ENCODE peak calls at places on chromosomes 7 and 10, in seven cellular contexts. One of them, this sample, is unnamed.

GRCh38 chr7:67105382-67105781 is 108.7 kb downstream of the TYW1 start:
- DNase-seq in CD8-positive, alpha-beta T cell: no peak
- DNase-seq in breast epithelium: no peak
- DNase-seq in WERI-Rb-1: no peak
- DNase-seq in AG04449: peak
- DNase-seq in gastrocnemius medialis: no peak
- DNase-seq in cardiac fibroblast: peak
- DNase-seq in this sample: peak

GRCh38 chr10:113957013-113957412 is 86.7 kb upstream of the ADRB1 start:
- DNase-seq in gastrocnemius medialis: no peak
- DNase-seq in AG04449: peak
- DNase-seq in WERI-Rb-1: no peak
- DNase-seq in cardiac fibroblast: peak
- DNase-seq in breast epithelium: peak
- DNase-seq in CD8-positive, alpha-beta T cell: no peak
- DNase-seq in this sample: peak

GRCh38 chr10:103776878-103777591 is 78.3 kb downstream of the SH3PXD2A start:
- DNase-seq in AG04449: no peak
- DNase-seq in CD8-positive, alpha-beta T cell: no peak
- DNase-seq in breast epithelium: no peak
- DNase-seq in gastrocnemius medialis: peak
- DNase-seq in WERI-Rb-1: no peak
- DNase-seq in cardiac fibroblast: peak
- DNase-seq in this sample: peak

GRCh38 chr7:112592565-112592964 is 111.8 kb downstream of the LSMEM1 start:
- DNase-seq in CD8-positive, alpha-beta T cell: no peak
- DNase-seq in breast epithelium: no peak
- DNase-seq in AG04449: no peak
- DNase-seq in cardiac fibroblast: no peak
- DNase-seq in gastrocnemius medialis: no peak
- DNase-seq in WERI-Rb-1: no peak
- DNase-seq in this sample: no peak

GRCh38 chr7:37110641-37111421 is 337.8 kb downstream of the ELMO1 start:
- DNase-seq in WERI-Rb-1: no peak
- DNase-seq in AG04449: no peak
- DNase-seq in cardiac fibroblast: no peak
- DNase-seq in gastrocnemius medialis: no peak
- DNase-seq in breast epithelium: no peak
- DNase-seq in CD8-positive, alpha-beta T cell: no peak
- DNase-seq in this sample: no peak

GRCh38 chr10:8130973-8131911 is 76.8 kb downstream of the GATA3 start:
- DNase-seq in gastrocnemius medialis: no peak
- DNase-seq in CD8-positive, alpha-beta T cell: no peak
- DNase-seq in WERI-Rb-1: no peak
- DNase-seq in breast epithelium: no peak
- DNase-seq in cardiac fibroblast: peak
- DNase-seq in AG04449: no peak
- DNase-seq in this sample: no peak

GRCh38 chr7:2820508-2820934 is 23.6 kb downstream of the GNA12 start:
- DNase-seq in cardiac fibroblast: peak
- DNase-seq in WERI-Rb-1: no peak
- DNase-seq in AG04449: peak
- DNase-seq in CD8-positive, alpha-beta T cell: no peak
- DNase-seq in gastrocnemius medialis: peak
- DNase-seq in breast epithelium: peak
- DNase-seq in this sample: peak

GRCh38 chr7:2807846-2808772 is 36.0 kb downstream of the GNA12 start:
- DNase-seq in cardiac fibroblast: no peak
- DNase-seq in breast epithelium: no peak
- DNase-seq in WERI-Rb-1: no peak
- DNase-seq in CD8-positive, alpha-beta T cell: no peak
- DNase-seq in AG04449: no peak
- DNase-seq in gastrocnemius medialis: no peak
- DNase-seq in this sample: peak

GRCh38 chr10:121976607-121977006 is 1.6 kb upstream of the NSMCE4A start:
- DNase-seq in WERI-Rb-1: no peak
- DNase-seq in cardiac fibroblast: no peak
- DNase-seq in CD8-positive, alpha-beta T cell: no peak
- DNase-seq in breast epithelium: no peak
- DNase-seq in gastrocnemius medialis: no peak
- DNase-seq in AG04449: no peak
- DNase-seq in this sample: no peak

GRCh38 chr7:16422100-16422430 is 727 bp upstream of the CRPPA start:
- DNase-seq in AG04449: no peak
- DNase-seq in WERI-Rb-1: no peak
- DNase-seq in breast epithelium: no peak
- DNase-seq in CD8-positive, alpha-beta T cell: no peak
- DNase-seq in cardiac fibroblast: peak
- DNase-seq in gastrocnemius medialis: no peak
- DNase-seq in this sample: peak

GRCh38 chr10:42781893-42782445 is 626 bp upstream of the BMS1 start:
- DNase-seq in breast epithelium: peak
- DNase-seq in gastrocnemius medialis: no peak
- DNase-seq in AG04449: no peak
- DNase-seq in CD8-positive, alpha-beta T cell: no peak
- DNase-seq in cardiac fibroblast: peak
- DNase-seq in WERI-Rb-1: no peak
- DNase-seq in this sample: no peak

GRCh38 chr7:1140481-1141104 is 19.4 kb downstream of the ZFAND2A start:
- DNase-seq in CD8-positive, alpha-beta T cell: no peak
- DNase-seq in AG04449: no peak
- DNase-seq in cardiac fibroblast: no peak
- DNase-seq in gastrocnemius medialis: no peak
- DNase-seq in WERI-Rb-1: no peak
- DNase-seq in breast epithelium: no peak
- DNase-seq in this sample: no peak

GRCh38 chr10:104577861-104578480 is 63.1 kb upstream of the SORCS3 start:
- DNase-seq in AG04449: no peak
- DNase-seq in WERI-Rb-1: no peak
- DNase-seq in cardiac fibroblast: no peak
- DNase-seq in gastrocnemius medialis: no peak
- DNase-seq in breast epithelium: no peak
- DNase-seq in CD8-positive, alpha-beta T cell: no peak
- DNase-seq in this sample: no peak

GRCh38 chr7:27960415-27960814 is 220.2 kb downstream of the JAZF1 start:
- DNase-seq in gastrocnemius medialis: no peak
- DNase-seq in breast epithelium: no peak
- DNase-seq in AG04449: no peak
- DNase-seq in CD8-positive, alpha-beta T cell: no peak
- DNase-seq in cardiac fibroblast: no peak
- DNase-seq in WERI-Rb-1: no peak
- DNase-seq in this sample: no peak

GRCh38 chr7:101496017-101496416 is 133.1 kb downstream of the MYL10 start:
- DNase-seq in gastrocnemius medialis: no peak
- DNase-seq in breast epithelium: no peak
- DNase-seq in cardiac fibroblast: peak
- DNase-seq in CD8-positive, alpha-beta T cell: no peak
- DNase-seq in WERI-Rb-1: no peak
- DNase-seq in AG04449: no peak
- DNase-seq in this sample: no peak

GRCh38 chr7:1919539-1920265 is 249.6 kb downstream of the ELFN1 start:
- DNase-seq in CD8-positive, alpha-beta T cell: no peak
- DNase-seq in AG04449: no peak
- DNase-seq in gastrocnemius medialis: peak
- DNase-seq in WERI-Rb-1: no peak
- DNase-seq in breast epithelium: no peak
- DNase-seq in cardiac fibroblast: no peak
- DNase-seq in this sample: peak

GRCh38 chr10:79286318-79286951 is 60.8 kb upstream of the PPIF start:
- DNase-seq in cardiac fibroblast: peak
- DNase-seq in breast epithelium: peak
- DNase-seq in WERI-Rb-1: no peak
- DNase-seq in AG04449: no peak
- DNase-seq in gastrocnemius medialis: no peak
- DNase-seq in CD8-positive, alpha-beta T cell: peak
- DNase-seq in this sample: peak

GRCh38 chr7:16646427-16647081 is 573 bp downstream of the BZW2 start:
- DNase-seq in CD8-positive, alpha-beta T cell: no peak
- DNase-seq in cardiac fibroblast: no peak
- DNase-seq in WERI-Rb-1: peak
- DNase-seq in AG04449: no peak
- DNase-seq in gastrocnemius medialis: no peak
- DNase-seq in breast epithelium: no peak
- DNase-seq in this sample: no peak

GRCh38 chr7:36651404-36651803 is 72.9 kb downstream of the AOAH start:
- DNase-seq in WERI-Rb-1: no peak
- DNase-seq in CD8-positive, alpha-beta T cell: no peak
- DNase-seq in gastrocnemius medialis: no peak
- DNase-seq in breast epithelium: no peak
- DNase-seq in AG04449: peak
- DNase-seq in cardiac fibroblast: peak
- DNase-seq in this sample: peak

GRCh38 chr10:82089327-82089726 is 214.3 kb downstream of the NRG3 start:
- DNase-seq in breast epithelium: no peak
- DNase-seq in cardiac fibroblast: no peak
- DNase-seq in CD8-positive, alpha-beta T cell: no peak
- DNase-seq in gastrocnemius medialis: no peak
- DNase-seq in AG04449: no peak
- DNase-seq in WERI-Rb-1: no peak
- DNase-seq in this sample: no peak

GRCh38 chr10:116017405-116017804 is 255.6 kb downstream of the GFRA1 start:
- DNase-seq in CD8-positive, alpha-beta T cell: no peak
- DNase-seq in AG04449: no peak
- DNase-seq in breast epithelium: no peak
- DNase-seq in WERI-Rb-1: no peak
- DNase-seq in gastrocnemius medialis: no peak
- DNase-seq in cardiac fibroblast: no peak
- DNase-seq in this sample: peak

GRCh38 chr7:20647908-20648776 is 32.7 kb downstream of the ABCB5 start:
- DNase-seq in cardiac fibroblast: peak
- DNase-seq in gastrocnemius medialis: no peak
- DNase-seq in breast epithelium: no peak
- DNase-seq in AG04449: no peak
- DNase-seq in CD8-positive, alpha-beta T cell: no peak
- DNase-seq in WERI-Rb-1: peak
- DNase-seq in this sample: no peak
- TF ChIP-seq CTCF in cardiac fibroblast: peak
- TF ChIP-seq CTCF in gastrocnemius medialis: no peak
- TF ChIP-seq CTCF in breast epithelium: no peak
- TF ChIP-seq CTCF in AG04449: no peak
- TF ChIP-seq CTCF in CD8-positive, alpha-beta T cell: no peak
- TF ChIP-seq CTCF in WERI-Rb-1: peak
- TF ChIP-seq CTCF in this sample: peak

GRCh38 chr10:46541017-46541661 is 15.3 kb downstream of the GPRIN2 start:
- DNase-seq in WERI-Rb-1: peak
- DNase-seq in breast epithelium: no peak
- DNase-seq in gastrocnemius medialis: no peak
- DNase-seq in CD8-positive, alpha-beta T cell: no peak
- DNase-seq in cardiac fibroblast: no peak
- DNase-seq in AG04449: no peak
- DNase-seq in this sample: no peak
- H3K4me3 ChIP-seq in WERI-Rb-1: peak
- H3K4me3 ChIP-seq in breast epithelium: no peak
- H3K4me3 ChIP-seq in gastrocnemius medialis: peak
- H3K4me3 ChIP-seq in CD8-positive, alpha-beta T cell: no peak
- H3K4me3 ChIP-seq in cardiac fibroblast: peak
- H3K4me3 ChIP-seq in AG04449: peak
- H3K4me3 ChIP-seq in this sample: peak

GRCh38 chr7:142961973-142962913 is at the start of gene KEL:
- DNase-seq in cardiac fibroblast: no peak
- DNase-seq in CD8-positive, alpha-beta T cell: no peak
- DNase-seq in WERI-Rb-1: peak
- DNase-seq in gastrocnemius medialis: no peak
- DNase-seq in AG04449: no peak
- DNase-seq in breast epithelium: no peak
- DNase-seq in this sample: no peak

GRCh38 chr7:142963993-142964392 is 1.8 kb upstream of the KEL start:
- DNase-seq in CD8-positive, alpha-beta T cell: no peak
- DNase-seq in WERI-Rb-1: no peak
- DNase-seq in AG04449: no peak
- DNase-seq in cardiac fibroblast: no peak
- DNase-seq in gastrocnemius medialis: no peak
- DNase-seq in breast epithelium: no peak
- DNase-seq in this sample: no peak

GRCh38 chr7:142959202-142959601 is 3.0 kb downstream of the KEL start:
- DNase-seq in breast epithelium: no peak
- DNase-seq in AG04449: no peak
- DNase-seq in cardiac fibroblast: no peak
- DNase-seq in CD8-positive, alpha-beta T cell: no peak
- DNase-seq in WERI-Rb-1: no peak
- DNase-seq in gastrocnemius medialis: no peak
- DNase-seq in this sample: no peak

GRCh38 chr7:142961595-142961972 is 579 bp downstream of the KEL start:
- DNase-seq in AG04449: no peak
- DNase-seq in breast epithelium: no peak
- DNase-seq in WERI-Rb-1: no peak
- DNase-seq in gastrocnemius medialis: no peak
- DNase-seq in CD8-positive, alpha-beta T cell: no peak
- DNase-seq in cardiac fibroblast: no peak
- DNase-seq in this sample: no peak

GRCh38 chr7:142960955-142961512 is 1.1 kb downstream of the KEL start:
- DNase-seq in cardiac fibroblast: no peak
- DNase-seq in WERI-Rb-1: peak
- DNase-seq in breast epithelium: no peak
- DNase-seq in AG04449: no peak
- DNase-seq in gastrocnemius medialis: no peak
- DNase-seq in CD8-positive, alpha-beta T cell: no peak
- DNase-seq in this sample: no peak
- TF ChIP-seq CTCF in cardiac fibroblast: no peak
- TF ChIP-seq CTCF in WERI-Rb-1: no peak
- TF ChIP-seq CTCF in breast epithelium: no peak
- TF ChIP-seq CTCF in AG04449: no peak
- TF ChIP-seq CTCF in gastrocnemius medialis: no peak
- TF ChIP-seq CTCF in CD8-positive, alpha-beta T cell: no peak
- TF ChIP-seq CTCF in this sample: no peak

GRCh38 chr10:132409667-132410028 is 12.6 kb downstream of the PWWP2B start:
- DNase-seq in gastrocnemius medialis: no peak
- DNase-seq in WERI-Rb-1: no peak
- DNase-seq in cardiac fibroblast: no peak
- DNase-seq in CD8-positive, alpha-beta T cell: no peak
- DNase-seq in AG04449: no peak
- DNase-seq in breast epithelium: no peak
- DNase-seq in this sample: no peak

GRCh38 chr10:132410056-132410778 is 13.2 kb downstream of the PWWP2B start:
- DNase-seq in CD8-positive, alpha-beta T cell: no peak
- DNase-seq in gastrocnemius medialis: no peak
- DNase-seq in cardiac fibroblast: no peak
- DNase-seq in WERI-Rb-1: no peak
- DNase-seq in AG04449: no peak
- DNase-seq in breast epithelium: no peak
- DNase-seq in this sample: no peak

GRCh38 chr10:132408367-132408781 is 11.4 kb downstream of the PWWP2B start:
- DNase-seq in breast epithelium: no peak
- DNase-seq in WERI-Rb-1: no peak
- DNase-seq in CD8-positive, alpha-beta T cell: no peak
- DNase-seq in AG04449: no peak
- DNase-seq in gastrocnemius medialis: no peak
- DNase-seq in cardiac fibroblast: no peak
- DNase-seq in this sample: no peak

GRCh38 chr10:132407846-132408278 is 10.9 kb downstream of the PWWP2B start:
- DNase-seq in AG04449: no peak
- DNase-seq in breast epithelium: peak
- DNase-seq in gastrocnemius medialis: no peak
- DNase-seq in CD8-positive, alpha-beta T cell: no peak
- DNase-seq in cardiac fibroblast: peak
- DNase-seq in WERI-Rb-1: peak
- DNase-seq in this sample: peak

GRCh38 chr10:132408823-132409666 is 12.0 kb downstream of the PWWP2B start:
- DNase-seq in cardiac fibroblast: no peak
- DNase-seq in CD8-positive, alpha-beta T cell: no peak
- DNase-seq in breast epithelium: peak
- DNase-seq in gastrocnemius medialis: no peak
- DNase-seq in WERI-Rb-1: no peak
- DNase-seq in AG04449: no peak
- DNase-seq in this sample: no peak
- H3K4me3 ChIP-seq in cardiac fibroblast: no peak
- H3K4me3 ChIP-seq in CD8-positive, alpha-beta T cell: no peak
- H3K4me3 ChIP-seq in breast epithelium: no peak
- H3K4me3 ChIP-seq in gastrocnemius medialis: no peak
- H3K4me3 ChIP-seq in WERI-Rb-1: no peak
- H3K4me3 ChIP-seq in AG04449: no peak
- H3K4me3 ChIP-seq in this sample: no peak

This sample was measured in fibroblast of villous mesenchyme.